ENCODE peak calls at places on chromosomes 16 and 17, in four cellular contexts. J, Z, H and E are unnamed samples. For H3K27me3, the result is how much of the 10 kb centered on the place peaks cover.

GRCh38 chr17:1252203-1252608 is 18.0 kb upstream of the BHLHA9 start:
- DNase-seq in J (peak), Z (no peak), H (no peak), E (no peak)

GRCh38 chr17:69605571-69605970 is 191.1 kb downstream of the MAP2K6 start:
- DNase-seq in J (no peak), Z (no peak), H (no peak), E (no peak)

GRCh38 chr17:67696347-67696746 is 21.4 kb upstream of the NOL11 start:
- DNase-seq in J (no peak), Z (no peak), H (no peak), E (peak)

GRCh38 chr17:7842950-7843535 is 9.0 kb downstream of the KDM6B start:
- DNase-seq in J (peak), Z (no peak), H (no peak), E (peak)

GRCh38 chr17:80104956-80105375 is 3.6 kb downstream of the GAA start:
- DNase-seq in J (no peak), Z (no peak), H (no peak), E (no peak)

GRCh38 chr17:50212121-50212843 is 10.9 kb upstream of the COL1A1 start:
- DNase-seq in J (peak), Z (peak), H (no peak), E (peak)

GRCh38 chr16:25006504-25007055 is 8.6 kb downstream of the ARHGAP17 start:
- DNase-seq in J (peak), Z (no peak), H (no peak), E (peak)

GRCh38 chr17:17841620-17842025 is 4.8 kb upstream of the SREBF1 start:
- DNase-seq in J (no peak), Z (no peak), H (no peak), E (no peak)

GRCh38 chr16:84357191-84357651 is 11.1 kb upstream of the ATP2C2 start:
- DNase-seq in J (peak), Z (no peak), H (peak), E (no peak)

GRCh38 chr17:77310336-77310735 is 169.6 kb downstream of the SEC14L1 start:
- DNase-seq in J (no peak), Z (no peak), H (no peak), E (no peak)

GRCh38 chr17:64074704-64075484 is 54.5 kb upstream of the ICAM2 start:
- DNase-seq in J (peak), Z (no peak), H (peak), E (peak)

GRCh38 chr17:16283705-16284104 is 66.7 kb downstream of the PIGL start:
- DNase-seq in J (peak), Z (no peak), H (no peak), E (no peak)

GRCh38 chr16:11004957-11005610 is 60.7 kb downstream of the CLEC16A start:
- DNase-seq in J (peak), Z (no peak), H (peak), E (peak)

GRCh38 chr17:76079577-76080206 is 710 bp downstream of the ZACN start:
- DNase-seq in J (no peak), Z (peak), H (no peak), E (no peak)

GRCh38 chr17:18040287-18040858 is 1.2 kb downstream of the GID4 start:
- DNase-seq in J (no peak), Z (peak), H (no peak), E (peak)

GRCh38 chr17:6386041-6386630 is 48.8 kb downstream of the AIPL1 start:
- DNase-seq in J (no peak), Z (no peak), H (no peak), E (no peak)

GRCh38 chr17:78179372-78179771 is 7.5 kb downstream of the TK1 start:
- DNase-seq in J (peak), Z (no peak), H (no peak), E (peak)

GRCh38 chr17:78365561-78366108 is 5.8 kb upstream of the SOCS3 start:
- DNase-seq in J (peak), Z (no peak), H (no peak), E (peak)

GRCh38 chr17:40251576-40251975 is 32.5 kb downstream of the WIPF2 start:
- DNase-seq in J (peak), Z (peak), H (peak), E (peak)

GRCh38 chr17:75240394-75241142 is 20.8 kb downstream of the GGA3 start:
- DNase-seq in J (no peak), Z (peak), H (no peak), E (peak)

GRCh38 chr16:27446721-27447120 is 44.7 kb downstream of the IL21R start:
- DNase-seq in J (no peak), Z (no peak), H (no peak), E (no peak)

GRCh38 chr17:83143817-83144231 is 64.4 kb downstream of the METRNL start:
- DNase-seq in J (no peak), Z (no peak), H (no peak), E (no peak)

GRCh38 chr17:28228109-28228840 is 90.7 kb upstream of the TMEM97 start:
- DNase-seq in J (no peak), Z (no peak), H (no peak), E (no peak)

GRCh38 chr17:74426551-74427047 is 5.3 kb upstream of the GPRC5C start:
- DNase-seq in J (no peak), Z (no peak), H (no peak), E (no peak)

GRCh38 chr16:89670496-89671431 is 13.1 kb downstream of the SPATA33 start:
- DNase-seq in J (peak), Z (no peak), H (peak), E (peak)

GRCh38 chr17:7997186-7997585 is 5.2 kb upstream of the GUCY2D start:
- DNase-seq in J (no peak), Z (no peak), H (peak), E (peak)

GRCh38 chr16:69324013-69324531 is 6.3 kb downstream of the PDF start:
- DNase-seq in J (no peak), Z (no peak), H (no peak), E (no peak)

GRCh38 chr17:49850772-49851386 is 3.0 kb upstream of the TAC4 start:
- DNase-seq in J (no peak), Z (no peak), H (no peak), E (peak)

GRCh38 chr17:8071496-8071895 is 16.0 kb downstream of the ALOX12B start:
- DNase-seq in J (no peak), Z (no peak), H (no peak), E (no peak)

GRCh38 chr17:68738044-68738443 is 136.9 kb upstream of the FAM20A start:
- DNase-seq in J (no peak), Z (no peak), H (no peak), E (peak)

GRCh38 chr16:49459953-49460735 is 86.5 kb downstream of the C16orf78 start:
- DNase-seq in J (no peak), Z (no peak), H (no peak), E (no peak)

GRCh38 chr16:49460786-49461470 is 87.3 kb downstream of the C16orf78 start:
- DNase-seq in J (no peak), Z (no peak), H (no peak), E (no peak)

GRCh38 chr16:49462989-49463371 is 89.4 kb downstream of the C16orf78 start:
- DNase-seq in J (no peak), Z (no peak), H (no peak), E (no peak)

GRCh38 chr16:49462356-49462988 is 88.9 kb downstream of the C16orf78 start:
- DNase-seq in J (no peak), Z (no peak), H (no peak), E (no peak)

GRCh38 chr16:49461517-49461951 is 87.9 kb downstream of the C16orf78 start:
- DNase-seq in J (no peak), Z (no peak), H (no peak), E (no peak)
- H3K9ac ChIP-seq in J (no peak), Z (no peak), H (no peak), E (no peak)

GRCh38 chr17:65278050-65278819 is 141.1 kb downstream of the RGS9 start:
- DNase-seq in J (peak), Z (peak), H (peak), E (peak)
- H3K4me3 ChIP-seq in J (no peak), Z (no peak), H (no peak), E (peak)

DNA sequence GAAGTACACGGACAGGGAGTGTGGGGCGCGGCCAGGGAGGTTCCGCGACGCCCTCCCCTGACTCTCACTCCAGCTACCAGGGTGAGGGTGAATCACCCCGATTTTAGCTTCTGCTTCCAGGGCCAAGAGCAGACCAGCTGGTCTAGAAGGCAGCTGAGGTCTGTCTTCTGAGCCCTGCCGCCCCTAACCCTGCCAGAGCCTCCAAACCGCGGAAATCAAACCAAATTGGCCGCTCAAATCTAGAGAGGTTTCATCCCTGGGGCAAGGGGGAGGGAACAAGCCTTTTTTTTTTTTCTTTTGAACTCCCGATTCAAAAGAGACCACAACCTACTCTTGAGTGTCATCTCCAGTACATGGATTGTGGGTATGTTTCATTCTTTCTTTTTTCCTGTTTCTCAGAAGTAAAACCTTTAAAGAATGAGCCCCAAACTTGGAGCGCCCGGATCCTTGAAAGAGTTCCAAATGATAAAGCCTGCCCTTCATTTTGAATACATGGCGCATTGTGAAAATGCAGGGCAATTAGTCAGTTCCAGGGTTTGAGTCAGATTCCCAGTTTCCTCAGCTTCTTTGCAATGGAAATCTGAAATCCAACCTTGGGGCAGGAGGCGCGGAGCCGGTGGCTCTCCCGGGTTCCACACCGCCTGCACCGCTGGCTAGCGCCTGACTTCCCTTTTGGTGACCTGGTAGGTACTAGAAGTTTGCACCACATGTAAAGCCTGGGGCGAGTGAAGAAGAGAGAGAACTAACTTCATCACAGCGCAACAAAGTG is 16.5 kb upstream of the ZFHX3 start:
- DNase-seq in J (peak), Z (no peak), H (peak), E (peak)
- H3K27me3 ChIP-seq in J (under half), Z (under half), H (under half), E (under half)

DNA sequence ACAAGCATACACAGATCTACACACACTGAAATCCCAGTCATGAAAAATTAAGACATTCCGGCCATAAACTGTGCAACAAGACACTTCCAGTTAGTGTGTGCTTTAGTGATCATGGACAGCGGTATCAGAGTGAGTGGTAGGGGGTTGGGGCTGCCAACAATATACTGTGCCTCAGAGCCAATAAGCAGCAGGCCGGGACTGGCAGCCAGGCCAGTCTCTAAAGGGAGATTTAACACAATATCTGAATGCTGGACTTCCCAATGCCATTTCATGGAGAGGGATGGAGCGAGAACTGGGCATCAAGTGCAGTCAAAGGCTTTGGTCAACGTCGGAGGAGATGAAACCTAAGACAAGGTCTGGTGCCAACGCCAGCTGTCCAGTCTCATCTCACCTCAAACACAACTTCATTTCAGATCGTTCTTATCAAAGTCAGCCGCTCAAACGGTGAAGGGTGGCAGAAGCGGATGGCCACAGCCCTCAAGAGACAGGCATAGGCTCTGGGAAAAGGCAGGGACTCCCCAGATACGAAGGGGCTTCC is 983 bp downstream of the USP32 start:
- DNase-seq in J (peak), Z (no peak), H (peak), E (peak)
- H3K9ac ChIP-seq in J (peak), Z (peak), H (peak), E (peak)

GRCh38 chr17:12024332-12024731 is 3.7 kb downstream of the MAP2K4 start:
- DNase-seq in J (peak), Z (no peak), H (peak), E (peak)

GRCh38 chr17:12021604-12022003 is 927 bp downstream of the MAP2K4 start:
- DNase-seq in J (no peak), Z (no peak), H (no peak), E (peak)

GRCh38 chr17:12027658-12028057 is 7.0 kb downstream of the MAP2K4 start:
- DNase-seq in J (no peak), Z (no peak), H (no peak), E (no peak)

GRCh38 chr17:12020595-12021590 is at the start of gene MAP2K4:
- DNase-seq in J (peak), Z (peak), H (peak), E (peak)

GRCh38 chr17:12022310-12022709 is 1.6 kb downstream of the MAP2K4 start:
- DNase-seq in J (no peak), Z (no peak), H (no peak), E (peak)
- H3K4me3 ChIP-seq in J (peak), Z (no peak), H (peak), E (peak)

DNA sequence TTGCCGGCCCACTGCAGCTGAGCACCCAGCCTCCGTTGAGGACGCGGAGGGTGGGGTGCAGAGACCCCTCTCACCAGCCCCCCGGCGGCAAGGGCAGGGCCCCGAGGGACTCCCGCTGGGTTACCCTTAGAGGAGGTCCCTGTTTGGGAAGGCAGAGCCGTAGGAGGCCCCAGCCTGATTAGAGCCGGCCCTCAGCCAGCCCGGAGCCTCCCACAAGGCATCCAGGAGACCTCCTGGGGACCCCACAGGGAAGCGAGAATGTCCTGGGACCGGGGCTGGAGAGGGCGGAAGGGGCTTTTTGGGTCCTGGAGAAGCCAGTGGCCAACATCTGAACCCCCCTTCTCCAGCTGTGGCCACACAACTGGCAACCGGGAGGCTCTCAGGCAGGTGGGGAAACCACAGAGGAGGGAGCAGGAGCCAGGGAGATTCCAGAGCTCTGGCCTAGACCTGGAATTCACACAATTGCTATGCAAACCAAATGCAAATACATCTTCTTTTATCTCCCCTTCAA is 21.7 kb upstream of the SP6 start:
- DNase-seq in J (peak), Z (no peak), H (peak), E (no peak)
- H3K27me3 ChIP-seq in J (half or more), Z (under half), H (under half), E (under half)

DNA sequence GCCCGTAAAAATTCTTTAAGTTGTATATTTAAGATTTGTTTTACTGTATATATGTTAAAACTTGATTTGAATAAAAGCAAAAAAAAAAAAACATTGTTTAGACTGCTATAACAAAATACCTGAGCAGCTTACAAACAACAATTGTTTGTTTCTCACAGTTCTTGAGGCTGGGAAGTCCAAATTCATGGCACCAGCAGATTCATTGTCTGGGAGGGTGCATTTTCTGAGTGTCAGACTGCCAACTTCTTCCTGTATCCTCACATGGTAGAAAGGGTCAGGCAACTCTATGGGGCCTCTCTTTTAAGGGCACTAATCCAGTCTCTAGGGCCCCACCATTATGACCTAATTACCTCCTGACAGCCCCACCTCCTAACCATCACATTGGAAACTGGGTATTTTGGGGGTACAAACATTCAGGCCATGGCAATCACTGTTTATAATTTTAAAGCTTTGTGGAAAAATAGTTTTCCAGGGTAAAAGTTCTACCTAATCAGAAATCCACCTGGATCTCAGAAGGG is 281.4 kb downstream of the SLC39A11 start:
- DNase-seq in J (no peak), Z (no peak), H (no peak), E (no peak)
- H3K9ac ChIP-seq in J (no peak), Z (no peak), H (no peak), E (no peak)

DNA sequence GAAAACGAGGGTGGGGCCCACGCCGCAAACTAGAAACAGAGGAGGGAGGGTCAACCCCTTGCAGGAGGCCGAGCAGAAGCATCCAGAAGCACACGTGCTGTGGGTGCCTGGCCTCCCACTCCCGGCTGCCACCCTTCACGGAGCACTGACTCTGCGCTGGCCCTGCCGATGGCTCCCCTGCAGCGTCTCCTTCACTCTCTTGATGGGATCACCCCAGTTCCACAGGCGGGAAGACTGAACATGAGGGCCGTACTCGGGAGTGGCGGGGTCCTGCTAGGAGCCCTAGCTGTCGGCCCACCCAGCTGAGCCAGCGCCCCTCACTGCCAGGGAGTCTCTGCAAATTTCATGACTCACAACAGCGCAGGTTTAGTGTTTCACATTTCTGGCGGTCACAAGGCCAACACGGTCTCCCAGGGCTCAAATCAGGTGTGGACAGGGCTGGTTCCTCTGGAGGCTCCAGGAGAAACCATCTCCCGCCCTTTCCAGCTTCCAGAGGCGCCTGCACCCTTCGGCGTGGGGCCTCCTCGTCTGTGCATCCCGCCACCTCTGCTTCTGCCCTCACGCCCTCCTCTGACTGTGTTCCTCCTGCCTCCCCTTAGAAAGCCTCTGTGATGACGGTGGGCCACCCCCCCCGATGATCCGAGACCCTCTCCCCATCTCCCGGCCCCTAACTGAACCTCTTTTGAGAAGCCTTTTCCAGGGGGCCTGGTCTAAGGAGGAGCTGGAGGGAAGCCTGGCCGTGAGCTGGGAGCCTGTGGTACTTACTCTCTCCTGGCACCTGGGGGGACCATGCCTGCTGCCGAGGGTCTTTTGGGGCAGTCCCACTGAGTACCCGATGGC is 2.0 kb downstream of the PTX4 start:
- DNase-seq in J (no peak), Z (no peak), H (no peak), E (no peak)
- H3K4me3 ChIP-seq in J (no peak), Z (no peak), H (no peak), E (no peak)

GRCh38 chr16:6279261-6279660 is 1053.4 kb upstream of the RBFOX1 start:
- DNase-seq in J (no peak), Z (no peak), H (no peak), E (no peak)
- H3K27me3 ChIP-seq in J (under half), Z (under half), H (under half), E (under half)